ENCODE peak calls at places on chromosomes 4 and X, in ten cellular contexts. One of them, this sample, is unnamed.

GRCh38 chr4:172898715-172899114 is 269.9 kb upstream of the GALNT7 start:
- DNase-seq in NCI-H524 treated with DMSO at 0.1 percent for 48 hours: no peak
- DNase-seq in progenitor cell of endocrine pancreas: no peak
- DNase-seq in activated gamma-delta T cell treated with anti-CD3 and anti-CD28 coated beads, Interleukin-2, amount 50 U/mL, for 16 hours: no peak
- DNase-seq in NCI-H1105 treated with DMSO at 0.1 percent for 48 hours: no peak
- DNase-seq in NCI-H2171 treated with DMSO at 0.1 percent for 48 hours: no peak
- DNase-seq in immature natural killer cell: no peak
- DNase-seq in pons: no peak
- DNase-seq in NCI-H2081: no peak
- DNase-seq in NCI-H526 treated with DMSO at 0.1 percent for 48 hours: no peak
- DNase-seq in this sample: no peak

GRCh38 chr4:188372856-188373255 is 233.6 kb downstream of the TRIML1 start:
- DNase-seq in activated gamma-delta T cell treated with anti-CD3 and anti-CD28 coated beads, Interleukin-2, amount 50 U/mL, for 16 hours: no peak
- DNase-seq in immature natural killer cell: no peak
- DNase-seq in NCI-H2171 treated with DMSO at 0.1 percent for 48 hours: no peak
- DNase-seq in progenitor cell of endocrine pancreas: no peak
- DNase-seq in NCI-H524 treated with DMSO at 0.1 percent for 48 hours: no peak
- DNase-seq in NCI-H1105 treated with DMSO at 0.1 percent for 48 hours: no peak
- DNase-seq in NCI-H526 treated with DMSO at 0.1 percent for 48 hours: peak
- DNase-seq in NCI-H2081: peak
- DNase-seq in pons: no peak
- DNase-seq in this sample: no peak

GRCh38 chrX:14932136-14932535 is 58.9 kb downstream of the MOSPD2 start:
- DNase-seq in pons: no peak
- DNase-seq in immature natural killer cell: no peak
- DNase-seq in progenitor cell of endocrine pancreas: no peak
- DNase-seq in NCI-H526 treated with DMSO at 0.1 percent for 48 hours: no peak
- DNase-seq in NCI-H2171 treated with DMSO at 0.1 percent for 48 hours: no peak
- DNase-seq in activated gamma-delta T cell treated with anti-CD3 and anti-CD28 coated beads, Interleukin-2, amount 50 U/mL, for 16 hours: no peak
- DNase-seq in NCI-H2081: no peak
- DNase-seq in NCI-H1105 treated with DMSO at 0.1 percent for 48 hours: no peak
- DNase-seq in NCI-H524 treated with DMSO at 0.1 percent for 48 hours: no peak
- DNase-seq in this sample: no peak

GRCh38 chrX:7159132-7159861 is 11.3 kb upstream of the PUDP start:
- DNase-seq in NCI-H2081: peak
- DNase-seq in immature natural killer cell: no peak
- DNase-seq in NCI-H2171 treated with DMSO at 0.1 percent for 48 hours: no peak
- DNase-seq in pons: no peak
- DNase-seq in activated gamma-delta T cell treated with anti-CD3 and anti-CD28 coated beads, Interleukin-2, amount 50 U/mL, for 16 hours: no peak
- DNase-seq in progenitor cell of endocrine pancreas: no peak
- DNase-seq in NCI-H526 treated with DMSO at 0.1 percent for 48 hours: no peak
- DNase-seq in NCI-H1105 treated with DMSO at 0.1 percent for 48 hours: no peak
- DNase-seq in NCI-H524 treated with DMSO at 0.1 percent for 48 hours: no peak
- DNase-seq in this sample: peak

GRCh38 chr4:8303485-8304281 is 34.1 kb downstream of the HTRA3 start:
- DNase-seq in activated gamma-delta T cell treated with anti-CD3 and anti-CD28 coated beads, Interleukin-2, amount 50 U/mL, for 16 hours: no peak
- DNase-seq in pons: peak
- DNase-seq in progenitor cell of endocrine pancreas: no peak
- DNase-seq in NCI-H2081: no peak
- DNase-seq in immature natural killer cell: no peak
- DNase-seq in NCI-H526 treated with DMSO at 0.1 percent for 48 hours: no peak
- DNase-seq in NCI-H2171 treated with DMSO at 0.1 percent for 48 hours: no peak
- DNase-seq in NCI-H524 treated with DMSO at 0.1 percent for 48 hours: no peak
- DNase-seq in NCI-H1105 treated with DMSO at 0.1 percent for 48 hours: no peak
- DNase-seq in this sample: no peak

GRCh38 chrX:13109811-13110210 is 65.4 kb upstream of the FAM9C start:
- DNase-seq in pons: no peak
- DNase-seq in progenitor cell of endocrine pancreas: no peak
- DNase-seq in activated gamma-delta T cell treated with anti-CD3 and anti-CD28 coated beads, Interleukin-2, amount 50 U/mL, for 16 hours: no peak
- DNase-seq in NCI-H2081: no peak
- DNase-seq in NCI-H526 treated with DMSO at 0.1 percent for 48 hours: no peak
- DNase-seq in NCI-H1105 treated with DMSO at 0.1 percent for 48 hours: no peak
- DNase-seq in NCI-H2171 treated with DMSO at 0.1 percent for 48 hours: no peak
- DNase-seq in immature natural killer cell: no peak
- DNase-seq in NCI-H524 treated with DMSO at 0.1 percent for 48 hours: no peak
- DNase-seq in this sample: no peak

GRCh38 chr4:52657630-52658501 is 1.2 kb downstream of the USP46 start:
- DNase-seq in progenitor cell of endocrine pancreas: no peak
- DNase-seq in NCI-H2171 treated with DMSO at 0.1 percent for 48 hours: peak
- DNase-seq in pons: no peak
- DNase-seq in NCI-H526 treated with DMSO at 0.1 percent for 48 hours: no peak
- DNase-seq in activated gamma-delta T cell treated with anti-CD3 and anti-CD28 coated beads, Interleukin-2, amount 50 U/mL, for 16 hours: no peak
- DNase-seq in NCI-H1105 treated with DMSO at 0.1 percent for 48 hours: no peak
- DNase-seq in immature natural killer cell: peak
- DNase-seq in NCI-H524 treated with DMSO at 0.1 percent for 48 hours: peak
- DNase-seq in NCI-H2081: no peak
- DNase-seq in this sample: no peak

GRCh38 chr4:1246111-1246881 is 2.6 kb downstream of the CTBP1 start:
- DNase-seq in progenitor cell of endocrine pancreas: peak
- DNase-seq in pons: no peak
- DNase-seq in immature natural killer cell: peak
- DNase-seq in NCI-H524 treated with DMSO at 0.1 percent for 48 hours: no peak
- DNase-seq in NCI-H1105 treated with DMSO at 0.1 percent for 48 hours: no peak
- DNase-seq in NCI-H2171 treated with DMSO at 0.1 percent for 48 hours: no peak
- DNase-seq in activated gamma-delta T cell treated with anti-CD3 and anti-CD28 coated beads, Interleukin-2, amount 50 U/mL, for 16 hours: no peak
- DNase-seq in NCI-H526 treated with DMSO at 0.1 percent for 48 hours: no peak
- DNase-seq in NCI-H2081: no peak
- DNase-seq in this sample: no peak

GRCh38 chrX:15564981-15565579 is 35.7 kb downstream of the ACE2 start:
- DNase-seq in activated gamma-delta T cell treated with anti-CD3 and anti-CD28 coated beads, Interleukin-2, amount 50 U/mL, for 16 hours: no peak
- DNase-seq in progenitor cell of endocrine pancreas: peak
- DNase-seq in NCI-H524 treated with DMSO at 0.1 percent for 48 hours: peak
- DNase-seq in NCI-H2081: peak
- DNase-seq in NCI-H526 treated with DMSO at 0.1 percent for 48 hours: peak
- DNase-seq in NCI-H1105 treated with DMSO at 0.1 percent for 48 hours: peak
- DNase-seq in pons: peak
- DNase-seq in NCI-H2171 treated with DMSO at 0.1 percent for 48 hours: peak
- DNase-seq in immature natural killer cell: peak
- DNase-seq in this sample: peak

GRCh38 chr4:105963461-105964400 is 68.5 kb downstream of the NPNT start:
- DNase-seq in NCI-H1105 treated with DMSO at 0.1 percent for 48 hours: no peak
- DNase-seq in NCI-H2081: no peak
- DNase-seq in activated gamma-delta T cell treated with anti-CD3 and anti-CD28 coated beads, Interleukin-2, amount 50 U/mL, for 16 hours: no peak
- DNase-seq in NCI-H526 treated with DMSO at 0.1 percent for 48 hours: no peak
- DNase-seq in immature natural killer cell: no peak
- DNase-seq in NCI-H524 treated with DMSO at 0.1 percent for 48 hours: no peak
- DNase-seq in NCI-H2171 treated with DMSO at 0.1 percent for 48 hours: no peak
- DNase-seq in progenitor cell of endocrine pancreas: no peak
- DNase-seq in pons: no peak
- DNase-seq in this sample: no peak

GRCh38 chr4:108166441-108167315 is 2.1 kb downstream of the LEF1 start:
- DNase-seq in activated gamma-delta T cell treated with anti-CD3 and anti-CD28 coated beads, Interleukin-2, amount 50 U/mL, for 16 hours: no peak
- DNase-seq in immature natural killer cell: peak
- DNase-seq in pons: no peak
- DNase-seq in NCI-H1105 treated with DMSO at 0.1 percent for 48 hours: peak
- DNase-seq in NCI-H526 treated with DMSO at 0.1 percent for 48 hours: peak
- DNase-seq in NCI-H2171 treated with DMSO at 0.1 percent for 48 hours: no peak
- DNase-seq in NCI-H524 treated with DMSO at 0.1 percent for 48 hours: no peak
- DNase-seq in NCI-H2081: no peak
- DNase-seq in progenitor cell of endocrine pancreas: no peak
- DNase-seq in this sample: peak

GRCh38 chr4:7752649-7753048 is 187.0 kb downstream of the AFAP1 start:
- DNase-seq in NCI-H1105 treated with DMSO at 0.1 percent for 48 hours: no peak
- DNase-seq in activated gamma-delta T cell treated with anti-CD3 and anti-CD28 coated beads, Interleukin-2, amount 50 U/mL, for 16 hours: no peak
- DNase-seq in pons: no peak
- DNase-seq in NCI-H2081: no peak
- DNase-seq in progenitor cell of endocrine pancreas: no peak
- DNase-seq in NCI-H2171 treated with DMSO at 0.1 percent for 48 hours: no peak
- DNase-seq in immature natural killer cell: no peak
- DNase-seq in NCI-H524 treated with DMSO at 0.1 percent for 48 hours: no peak
- DNase-seq in NCI-H526 treated with DMSO at 0.1 percent for 48 hours: no peak
- DNase-seq in this sample: no peak

GRCh38 chr4:116020141-116020722 is 906.8 kb upstream of the NDST4 start:
- DNase-seq in activated gamma-delta T cell treated with anti-CD3 and anti-CD28 coated beads, Interleukin-2, amount 50 U/mL, for 16 hours: no peak
- DNase-seq in NCI-H524 treated with DMSO at 0.1 percent for 48 hours: no peak
- DNase-seq in immature natural killer cell: no peak
- DNase-seq in progenitor cell of endocrine pancreas: no peak
- DNase-seq in NCI-H2081: peak
- DNase-seq in NCI-H1105 treated with DMSO at 0.1 percent for 48 hours: no peak
- DNase-seq in pons: no peak
- DNase-seq in NCI-H2171 treated with DMSO at 0.1 percent for 48 hours: no peak
- DNase-seq in NCI-H526 treated with DMSO at 0.1 percent for 48 hours: no peak
- DNase-seq in this sample: no peak

GRCh38 chr4:141406237-141406636 is 185.5 kb downstream of the ZNF330 start:
- DNase-seq in NCI-H2081: no peak
- DNase-seq in pons: no peak
- DNase-seq in immature natural killer cell: no peak
- DNase-seq in activated gamma-delta T cell treated with anti-CD3 and anti-CD28 coated beads, Interleukin-2, amount 50 U/mL, for 16 hours: no peak
- DNase-seq in NCI-H1105 treated with DMSO at 0.1 percent for 48 hours: no peak
- DNase-seq in progenitor cell of endocrine pancreas: no peak
- DNase-seq in NCI-H526 treated with DMSO at 0.1 percent for 48 hours: no peak
- DNase-seq in NCI-H524 treated with DMSO at 0.1 percent for 48 hours: no peak
- DNase-seq in NCI-H2171 treated with DMSO at 0.1 percent for 48 hours: no peak
- DNase-seq in this sample: no peak

GRCh38 chrX:40607381-40607780 is 15.8 kb upstream of the MPC1L start:
- DNase-seq in NCI-H524 treated with DMSO at 0.1 percent for 48 hours: no peak
- DNase-seq in activated gamma-delta T cell treated with anti-CD3 and anti-CD28 coated beads, Interleukin-2, amount 50 U/mL, for 16 hours: no peak
- DNase-seq in NCI-H526 treated with DMSO at 0.1 percent for 48 hours: no peak
- DNase-seq in progenitor cell of endocrine pancreas: no peak
- DNase-seq in NCI-H2081: no peak
- DNase-seq in NCI-H2171 treated with DMSO at 0.1 percent for 48 hours: no peak
- DNase-seq in immature natural killer cell: no peak
- DNase-seq in pons: no peak
- DNase-seq in NCI-H1105 treated with DMSO at 0.1 percent for 48 hours: no peak
- DNase-seq in this sample: no peak

GRCh38 chrX:155997436-155997835 is at the start of gene IL9R:
- DNase-seq in immature natural killer cell: peak
- DNase-seq in activated gamma-delta T cell treated with anti-CD3 and anti-CD28 coated beads, Interleukin-2, amount 50 U/mL, for 16 hours: peak
- DNase-seq in progenitor cell of endocrine pancreas: no peak
- DNase-seq in NCI-H1105 treated with DMSO at 0.1 percent for 48 hours: no peak
- DNase-seq in NCI-H526 treated with DMSO at 0.1 percent for 48 hours: no peak
- DNase-seq in pons: no peak
- DNase-seq in NCI-H2081: no peak
- DNase-seq in NCI-H2171 treated with DMSO at 0.1 percent for 48 hours: no peak
- DNase-seq in NCI-H524 treated with DMSO at 0.1 percent for 48 hours: no peak
- DNase-seq in this sample: no peak

GRCh38 chr4:76197971-76198410 is 15.6 kb downstream of the SCARB2 start:
- DNase-seq in NCI-H2081: peak
- DNase-seq in pons: peak
- DNase-seq in progenitor cell of endocrine pancreas: no peak
- DNase-seq in NCI-H1105 treated with DMSO at 0.1 percent for 48 hours: peak
- DNase-seq in immature natural killer cell: no peak
- DNase-seq in NCI-H524 treated with DMSO at 0.1 percent for 48 hours: peak
- DNase-seq in NCI-H2171 treated with DMSO at 0.1 percent for 48 hours: peak
- DNase-seq in activated gamma-delta T cell treated with anti-CD3 and anti-CD28 coated beads, Interleukin-2, amount 50 U/mL, for 16 hours: no peak
- DNase-seq in NCI-H526 treated with DMSO at 0.1 percent for 48 hours: peak
- DNase-seq in this sample: peak

GRCh38 chr4:118281611-118282442 is 71.0 kb downstream of the PRSS12 start:
- DNase-seq in NCI-H2171 treated with DMSO at 0.1 percent for 48 hours: peak
- DNase-seq in pons: no peak
- DNase-seq in immature natural killer cell: no peak
- DNase-seq in NCI-H524 treated with DMSO at 0.1 percent for 48 hours: no peak
- DNase-seq in NCI-H526 treated with DMSO at 0.1 percent for 48 hours: no peak
- DNase-seq in activated gamma-delta T cell treated with anti-CD3 and anti-CD28 coated beads, Interleukin-2, amount 50 U/mL, for 16 hours: no peak
- DNase-seq in NCI-H2081: peak
- DNase-seq in progenitor cell of endocrine pancreas: no peak
- DNase-seq in NCI-H1105 treated with DMSO at 0.1 percent for 48 hours: no peak
- DNase-seq in this sample: no peak

GRCh38 chrX:776061-776460 is 145.5 kb downstream of the SHOX start:
- DNase-seq in NCI-H2081: no peak
- DNase-seq in activated gamma-delta T cell treated with anti-CD3 and anti-CD28 coated beads, Interleukin-2, amount 50 U/mL, for 16 hours: no peak
- DNase-seq in immature natural killer cell: no peak
- DNase-seq in pons: no peak
- DNase-seq in NCI-H1105 treated with DMSO at 0.1 percent for 48 hours: no peak
- DNase-seq in progenitor cell of endocrine pancreas: no peak
- DNase-seq in NCI-H524 treated with DMSO at 0.1 percent for 48 hours: no peak
- DNase-seq in NCI-H526 treated with DMSO at 0.1 percent for 48 hours: no peak
- DNase-seq in NCI-H2171 treated with DMSO at 0.1 percent for 48 hours: no peak
- DNase-seq in this sample: no peak

GRCh38 chr4:88219099-88219498 is 60.7 kb upstream of the ABCG2 start:
- DNase-seq in NCI-H524 treated with DMSO at 0.1 percent for 48 hours: no peak
- DNase-seq in immature natural killer cell: peak
- DNase-seq in NCI-H526 treated with DMSO at 0.1 percent for 48 hours: peak
- DNase-seq in NCI-H2081: peak
- DNase-seq in NCI-H1105 treated with DMSO at 0.1 percent for 48 hours: peak
- DNase-seq in pons: peak
- DNase-seq in activated gamma-delta T cell treated with anti-CD3 and anti-CD28 coated beads, Interleukin-2, amount 50 U/mL, for 16 hours: no peak
- DNase-seq in NCI-H2171 treated with DMSO at 0.1 percent for 48 hours: peak
- DNase-seq in progenitor cell of endocrine pancreas: no peak
- DNase-seq in this sample: peak

GRCh38 chrX:150635952-150636351 is 57.2 kb upstream of the MTMR1 start:
- DNase-seq in NCI-H2081: no peak
- DNase-seq in NCI-H1105 treated with DMSO at 0.1 percent for 48 hours: no peak
- DNase-seq in immature natural killer cell: no peak
- DNase-seq in progenitor cell of endocrine pancreas: no peak
- DNase-seq in pons: no peak
- DNase-seq in NCI-H526 treated with DMSO at 0.1 percent for 48 hours: no peak
- DNase-seq in NCI-H524 treated with DMSO at 0.1 percent for 48 hours: no peak
- DNase-seq in NCI-H2171 treated with DMSO at 0.1 percent for 48 hours: no peak
- DNase-seq in activated gamma-delta T cell treated with anti-CD3 and anti-CD28 coated beads, Interleukin-2, amount 50 U/mL, for 16 hours: no peak
- DNase-seq in this sample: no peak

GRCh38 chr4:110305455-110305854 is 107.0 kb upstream of the ELOVL6 start:
- DNase-seq in NCI-H526 treated with DMSO at 0.1 percent for 48 hours: no peak
- DNase-seq in NCI-H2171 treated with DMSO at 0.1 percent for 48 hours: no peak
- DNase-seq in NCI-H524 treated with DMSO at 0.1 percent for 48 hours: no peak
- DNase-seq in NCI-H2081: no peak
- DNase-seq in activated gamma-delta T cell treated with anti-CD3 and anti-CD28 coated beads, Interleukin-2, amount 50 U/mL, for 16 hours: no peak
- DNase-seq in progenitor cell of endocrine pancreas: no peak
- DNase-seq in immature natural killer cell: no peak
- DNase-seq in pons: no peak
- DNase-seq in NCI-H1105 treated with DMSO at 0.1 percent for 48 hours: no peak
- DNase-seq in this sample: no peak